ENCODE peak calls at places on chromosomes 2 and 18, in five cellular contexts. Z is RPMI7951, R is transverse colon, T is AG10803, K is NCI-H460. H is an unnamed sample.

GRCh38 chr2:231707625-231708049 is 688 bp upstream of the PTMA start:
- DNase-seq in Z (peak), R (no peak), T (peak), K (no peak), H (no peak)

GRCh38 chr2:182668671-182669070 is 47.4 kb upstream of the DNAJC10 start:
- DNase-seq in Z (peak), R (peak), T (no peak), K (no peak), H (no peak)

GRCh38 chr2:3179208-3179607 is 198.4 kb downstream of the EIPR1 start:
- DNase-seq in Z (no peak), R (no peak), T (no peak), K (no peak), H (no peak)

GRCh38 chr18:58247363-58247834 is 203.4 kb downstream of the NEDD4L start:
- DNase-seq in Z (no peak), R (no peak), T (no peak), K (no peak), H (no peak)

GRCh38 chr2:23859234-23859633 is 67.7 kb downstream of the ATAD2B start:
- DNase-seq in Z (no peak), R (no peak), T (no peak), K (no peak), H (no peak)

GRCh38 chr2:199460808-199461454 is 3.2 kb upstream of the SATB2 start:
- DNase-seq in Z (no peak), R (no peak), T (no peak), K (no peak), H (no peak)

GRCh38 chr18:495452-495851 is 5.0 kb downstream of the COLEC12 start:
- DNase-seq in Z (no peak), R (no peak), T (no peak), K (no peak), H (no peak)

GRCh38 chr2:143581989-143582719 is 452.9 kb downstream of the ARHGAP15 start:
- DNase-seq in Z (peak), R (no peak), T (peak), K (no peak), H (no peak)

GRCh38 chr2:170929686-170930050 is 615 bp downstream of the GORASP2 start:
- DNase-seq in Z (peak), R (peak), T (peak), K (no peak), H (no peak)

GRCh38 chr2:26018184-26018716 is 15.6 kb upstream of the RAB10 start:
- DNase-seq in Z (peak), R (peak), T (peak), K (peak), H (no peak)

GRCh38 chr18:58390399-58390798 is 238.5 kb downstream of the ALPK2 start:
- DNase-seq in Z (no peak), R (no peak), T (no peak), K (no peak), H (no peak)

GRCh38 chr2:225668606-225669266 is 269.2 kb downstream of the NYAP2 start:
- DNase-seq in Z (peak), R (no peak), T (peak), K (peak), H (peak)

GRCh38 chr2:149355712-149356422 is 25.5 kb downstream of the LYPD6 start:
- DNase-seq in Z (no peak), R (no peak), T (no peak), K (no peak), H (no peak)

GRCh38 chr2:97712693-97713295 is 582 bp upstream of the ZAP70 start:
- DNase-seq in Z (no peak), R (no peak), T (no peak), K (no peak), H (no peak)

GRCh38 chr18:9884090-9884489 is 1.7 kb upstream of the TXNDC2 start:
- DNase-seq in Z (no peak), R (no peak), T (no peak), K (no peak), H (no peak)

GRCh38 chr2:227846831-227847230 is 24.6 kb upstream of the DAW1 start:
- DNase-seq in Z (no peak), R (no peak), T (no peak), K (no peak), H (no peak)

H was measured in GM12864.